ENCODE peak calls at places on chromosomes 1 and 21, in seven cellular contexts. One of them, this sample, is unnamed.

GRCh38 chr21:34351786-34352241 is 12.0 kb upstream of the KCNE2 start:
- DNase-seq in fibroblast of mammary gland: peak
- DNase-seq in foreskin fibroblast: peak
- DNase-seq in AG10803: peak
- DNase-seq in astrocyte of the cerebellum: no peak
- DNase-seq in right atrium auricular region: no peak
- DNase-seq in fibroblast of villous mesenchyme: peak
- DNase-seq in this sample: peak

GRCh38 chr1:58848818-58849411 is 65.1 kb upstream of the JUN start:
- DNase-seq in fibroblast of mammary gland: peak
- DNase-seq in foreskin fibroblast: peak
- DNase-seq in AG10803: peak
- DNase-seq in astrocyte of the cerebellum: peak
- DNase-seq in right atrium auricular region: peak
- DNase-seq in fibroblast of villous mesenchyme: peak
- DNase-seq in this sample: peak

GRCh38 chr1:172638885-172639831 is 19.7 kb upstream of the FASLG start:
- DNase-seq in fibroblast of mammary gland: peak
- DNase-seq in foreskin fibroblast: peak
- DNase-seq in AG10803: peak
- DNase-seq in astrocyte of the cerebellum: peak
- DNase-seq in right atrium auricular region: no peak
- DNase-seq in fibroblast of villous mesenchyme: peak
- DNase-seq in this sample: peak

GRCh38 chr1:64686828-64687724 is 57.8 kb upstream of the RAVER2 start:
- DNase-seq in fibroblast of mammary gland: peak
- DNase-seq in foreskin fibroblast: peak
- DNase-seq in AG10803: peak
- DNase-seq in astrocyte of the cerebellum: peak
- DNase-seq in right atrium auricular region: no peak
- DNase-seq in fibroblast of villous mesenchyme: peak
- DNase-seq in this sample: peak

GRCh38 chr1:117683571-117684285 is 77.9 kb downstream of the TENT5C start:
- DNase-seq in fibroblast of mammary gland: peak
- DNase-seq in foreskin fibroblast: no peak
- DNase-seq in AG10803: peak
- DNase-seq in astrocyte of the cerebellum: peak
- DNase-seq in right atrium auricular region: no peak
- DNase-seq in fibroblast of villous mesenchyme: peak
- DNase-seq in this sample: no peak

GRCh38 chr1:154434346-154435075 is 29.4 kb downstream of the IL6R start:
- DNase-seq in fibroblast of mammary gland: peak
- DNase-seq in foreskin fibroblast: peak
- DNase-seq in AG10803: peak
- DNase-seq in astrocyte of the cerebellum: no peak
- DNase-seq in right atrium auricular region: peak
- DNase-seq in fibroblast of villous mesenchyme: peak
- DNase-seq in this sample: no peak

GRCh38 chr1:167482184-167482583 is 36.1 kb downstream of the CD247 start:
- DNase-seq in fibroblast of mammary gland: no peak
- DNase-seq in foreskin fibroblast: no peak
- DNase-seq in AG10803: no peak
- DNase-seq in astrocyte of the cerebellum: no peak
- DNase-seq in right atrium auricular region: no peak
- DNase-seq in fibroblast of villous mesenchyme: no peak
- DNase-seq in this sample: no peak

GRCh38 chr21:36909901-36910561 is 56.4 kb downstream of the HLCS start:
- DNase-seq in fibroblast of mammary gland: peak
- DNase-seq in foreskin fibroblast: peak
- DNase-seq in AG10803: peak
- DNase-seq in astrocyte of the cerebellum: peak
- DNase-seq in right atrium auricular region: peak
- DNase-seq in fibroblast of villous mesenchyme: peak
- DNase-seq in this sample: peak

GRCh38 chr1:61709908-61710289 is 15.0 kb downstream of the TM2D1 start:
- DNase-seq in fibroblast of mammary gland: no peak
- DNase-seq in foreskin fibroblast: no peak
- DNase-seq in AG10803: no peak
- DNase-seq in astrocyte of the cerebellum: no peak
- DNase-seq in right atrium auricular region: no peak
- DNase-seq in fibroblast of villous mesenchyme: no peak
- DNase-seq in this sample: no peak

GRCh38 chr1:17134036-17134435 is 14.8 kb upstream of the PADI2 start:
- DNase-seq in fibroblast of mammary gland: no peak
- DNase-seq in foreskin fibroblast: no peak
- DNase-seq in AG10803: no peak
- DNase-seq in astrocyte of the cerebellum: no peak
- DNase-seq in right atrium auricular region: no peak
- DNase-seq in fibroblast of villous mesenchyme: no peak
- DNase-seq in this sample: no peak

GRCh38 chr1:22373252-22373651 is 78.4 kb upstream of the ZBTB40 start:
- DNase-seq in fibroblast of mammary gland: no peak
- DNase-seq in foreskin fibroblast: no peak
- DNase-seq in AG10803: no peak
- DNase-seq in astrocyte of the cerebellum: no peak
- DNase-seq in right atrium auricular region: no peak
- DNase-seq in fibroblast of villous mesenchyme: no peak
- DNase-seq in this sample: no peak

GRCh38 chr1:180680558-180681144 is 48.8 kb downstream of the XPR1 start:
- DNase-seq in fibroblast of mammary gland: peak
- DNase-seq in foreskin fibroblast: peak
- DNase-seq in AG10803: peak
- DNase-seq in astrocyte of the cerebellum: peak
- DNase-seq in right atrium auricular region: no peak
- DNase-seq in fibroblast of villous mesenchyme: peak
- DNase-seq in this sample: peak

GRCh38 chr1:30475201-30475600 is 248.2 kb downstream of the MATN1 start:
- DNase-seq in fibroblast of mammary gland: no peak
- DNase-seq in foreskin fibroblast: no peak
- DNase-seq in AG10803: no peak
- DNase-seq in astrocyte of the cerebellum: no peak
- DNase-seq in right atrium auricular region: no peak
- DNase-seq in fibroblast of villous mesenchyme: no peak
- DNase-seq in this sample: no peak

DNA sequence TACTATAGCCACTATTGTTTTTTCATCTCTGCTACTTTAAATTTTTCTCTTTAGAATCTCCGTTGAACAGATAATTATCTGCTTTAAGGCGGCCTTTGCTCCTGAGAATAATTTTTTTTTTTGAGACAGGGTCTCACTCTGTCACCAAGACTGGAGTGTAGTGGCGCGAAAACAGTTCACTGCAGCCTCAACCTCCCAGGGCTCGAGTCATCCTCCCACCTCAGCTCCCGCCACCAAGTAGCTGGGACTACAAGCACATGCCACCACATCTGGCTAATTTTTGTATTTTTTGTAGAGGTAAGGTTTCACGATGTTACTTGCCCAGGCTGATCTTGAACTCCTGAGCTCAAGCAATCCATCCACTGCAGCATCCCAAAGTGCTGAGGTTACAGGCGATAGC is 28.6 kb downstream of the TRIT1 start:
- DNase-seq in fibroblast of mammary gland: no peak
- DNase-seq in foreskin fibroblast: no peak
- DNase-seq in AG10803: no peak
- DNase-seq in astrocyte of the cerebellum: no peak
- DNase-seq in right atrium auricular region: no peak
- DNase-seq in fibroblast of villous mesenchyme: no peak
- DNase-seq in this sample: no peak
- TF ChIP-seq CTCF in fibroblast of mammary gland: no peak
- TF ChIP-seq CTCF in foreskin fibroblast: no peak
- TF ChIP-seq CTCF in AG10803: no peak
- TF ChIP-seq CTCF in astrocyte of the cerebellum: no peak
- TF ChIP-seq CTCF in right atrium auricular region: no peak
- TF ChIP-seq CTCF in fibroblast of villous mesenchyme: no peak
- TF ChIP-seq CTCF in this sample: no peak

DNA sequence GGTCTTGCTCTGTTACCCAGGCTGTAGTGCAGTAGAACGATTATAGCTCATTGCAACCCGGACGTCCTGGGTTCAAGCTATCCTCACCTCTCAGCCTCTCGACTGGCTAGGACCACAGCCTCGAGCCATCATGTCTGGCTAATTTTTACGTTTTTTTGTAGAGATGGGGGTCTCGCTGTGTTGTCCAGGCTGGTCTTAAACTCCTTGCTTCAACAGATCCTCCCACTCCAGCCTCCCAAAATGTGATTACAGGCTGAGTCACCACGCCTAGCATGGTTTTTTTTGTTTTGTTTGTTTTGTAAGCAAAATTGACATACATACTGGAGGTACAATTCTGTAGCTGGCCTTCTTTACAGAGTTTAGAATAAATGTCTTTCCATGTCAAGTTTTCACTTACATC is 994 bp upstream of the LAMTOR5 start:
- DNase-seq in fibroblast of mammary gland: peak
- DNase-seq in foreskin fibroblast: no peak
- DNase-seq in AG10803: no peak
- DNase-seq in astrocyte of the cerebellum: no peak
- DNase-seq in right atrium auricular region: no peak
- DNase-seq in fibroblast of villous mesenchyme: no peak
- DNase-seq in this sample: peak
- H3K4me3 ChIP-seq in fibroblast of mammary gland: peak
- H3K4me3 ChIP-seq in foreskin fibroblast: peak
- H3K4me3 ChIP-seq in AG10803: peak
- H3K4me3 ChIP-seq in astrocyte of the cerebellum: no peak
- H3K4me3 ChIP-seq in right atrium auricular region: no peak
- H3K4me3 ChIP-seq in fibroblast of villous mesenchyme: peak
- H3K4me3 ChIP-seq in this sample: peak

GRCh38 chr1:13823126-13823880 is 123.3 kb downstream of the PRDM2 start:
- DNase-seq in fibroblast of mammary gland: no peak
- DNase-seq in foreskin fibroblast: no peak
- DNase-seq in AG10803: no peak
- DNase-seq in astrocyte of the cerebellum: no peak
- DNase-seq in right atrium auricular region: peak
- DNase-seq in fibroblast of villous mesenchyme: no peak
- DNase-seq in this sample: no peak

GRCh38 chr1:13826591-13826990 is 126.6 kb downstream of the PRDM2 start:
- DNase-seq in fibroblast of mammary gland: no peak
- DNase-seq in foreskin fibroblast: no peak
- DNase-seq in AG10803: no peak
- DNase-seq in astrocyte of the cerebellum: no peak
- DNase-seq in right atrium auricular region: peak
- DNase-seq in fibroblast of villous mesenchyme: no peak
- DNase-seq in this sample: no peak

GRCh38 chr1:13823936-13824335 is 123.9 kb downstream of the PRDM2 start:
- DNase-seq in fibroblast of mammary gland: no peak
- DNase-seq in foreskin fibroblast: no peak
- DNase-seq in AG10803: no peak
- DNase-seq in astrocyte of the cerebellum: no peak
- DNase-seq in right atrium auricular region: peak
- DNase-seq in fibroblast of villous mesenchyme: no peak
- DNase-seq in this sample: no peak

GRCh38 chr1:13824626-13825025 is 124.6 kb downstream of the PRDM2 start:
- DNase-seq in fibroblast of mammary gland: no peak
- DNase-seq in foreskin fibroblast: no peak
- DNase-seq in AG10803: no peak
- DNase-seq in astrocyte of the cerebellum: no peak
- DNase-seq in right atrium auricular region: no peak
- DNase-seq in fibroblast of villous mesenchyme: no peak
- DNase-seq in this sample: no peak

GRCh38 chr1:13825033-13825432 is 125.0 kb downstream of the PRDM2 start:
- DNase-seq in fibroblast of mammary gland: peak
- DNase-seq in foreskin fibroblast: no peak
- DNase-seq in AG10803: peak
- DNase-seq in astrocyte of the cerebellum: no peak
- DNase-seq in right atrium auricular region: peak
- DNase-seq in fibroblast of villous mesenchyme: no peak
- DNase-seq in this sample: no peak
- TF ChIP-seq CTCF in fibroblast of mammary gland: peak
- TF ChIP-seq CTCF in foreskin fibroblast: no peak
- TF ChIP-seq CTCF in AG10803: peak
- TF ChIP-seq CTCF in astrocyte of the cerebellum: no peak
- TF ChIP-seq CTCF in right atrium auricular region: no peak
- TF ChIP-seq CTCF in fibroblast of villous mesenchyme: no peak
- TF ChIP-seq CTCF in this sample: peak

DNA sequence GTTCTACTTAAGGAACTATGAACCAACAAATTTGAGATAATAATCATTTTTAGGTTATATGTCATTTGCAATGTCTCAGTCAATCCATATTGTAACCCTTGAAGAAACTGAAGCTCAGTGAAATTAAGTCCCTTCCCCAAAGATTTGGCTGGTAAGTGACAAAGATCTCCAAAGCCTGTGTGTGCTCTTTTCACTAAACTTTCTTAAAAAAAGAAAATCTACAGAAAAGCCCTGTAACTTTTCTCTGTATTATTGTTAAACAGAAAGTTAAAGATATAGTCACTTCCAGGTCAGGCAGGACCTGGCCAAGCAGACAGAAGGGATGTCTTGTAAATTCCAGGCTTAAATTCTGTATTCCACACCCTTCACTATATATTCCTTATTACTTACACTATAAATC is 1.5 kb downstream of the LIX1L start:
- DNase-seq in fibroblast of mammary gland: no peak
- DNase-seq in foreskin fibroblast: no peak
- DNase-seq in AG10803: no peak
- DNase-seq in astrocyte of the cerebellum: no peak
- DNase-seq in right atrium auricular region: no peak
- DNase-seq in fibroblast of villous mesenchyme: no peak
- DNase-seq in this sample: no peak
- H3K4me3 ChIP-seq in fibroblast of mammary gland: peak
- H3K4me3 ChIP-seq in foreskin fibroblast: peak
- H3K4me3 ChIP-seq in AG10803: peak
- H3K4me3 ChIP-seq in astrocyte of the cerebellum: peak
- H3K4me3 ChIP-seq in right atrium auricular region: peak
- H3K4me3 ChIP-seq in fibroblast of villous mesenchyme: peak
- H3K4me3 ChIP-seq in this sample: no peak

GRCh38 chr1:114339379-114339778 is 171.6 kb downstream of the TRIM33 start:
- DNase-seq in fibroblast of mammary gland: no peak
- DNase-seq in foreskin fibroblast: no peak
- DNase-seq in AG10803: no peak
- DNase-seq in astrocyte of the cerebellum: no peak
- DNase-seq in right atrium auricular region: no peak
- DNase-seq in fibroblast of villous mesenchyme: no peak
- DNase-seq in this sample: no peak

GRCh38 chr1:114337417-114337816 is 173.6 kb downstream of the TRIM33 start:
- DNase-seq in fibroblast of mammary gland: no peak
- DNase-seq in foreskin fibroblast: no peak
- DNase-seq in AG10803: no peak
- DNase-seq in astrocyte of the cerebellum: no peak
- DNase-seq in right atrium auricular region: no peak
- DNase-seq in fibroblast of villous mesenchyme: no peak
- DNase-seq in this sample: no peak

GRCh38 chr1:114336360-114336759 is 174.6 kb downstream of the TRIM33 start:
- DNase-seq in fibroblast of mammary gland: no peak
- DNase-seq in foreskin fibroblast: no peak
- DNase-seq in AG10803: no peak
- DNase-seq in astrocyte of the cerebellum: no peak
- DNase-seq in right atrium auricular region: no peak
- DNase-seq in fibroblast of villous mesenchyme: no peak
- DNase-seq in this sample: peak

GRCh38 chr1:114340906-114341698 is 169.9 kb downstream of the TRIM33 start:
- DNase-seq in fibroblast of mammary gland: no peak
- DNase-seq in foreskin fibroblast: no peak
- DNase-seq in AG10803: no peak
- DNase-seq in astrocyte of the cerebellum: no peak
- DNase-seq in right atrium auricular region: no peak
- DNase-seq in fibroblast of villous mesenchyme: no peak
- DNase-seq in this sample: no peak

DNA sequence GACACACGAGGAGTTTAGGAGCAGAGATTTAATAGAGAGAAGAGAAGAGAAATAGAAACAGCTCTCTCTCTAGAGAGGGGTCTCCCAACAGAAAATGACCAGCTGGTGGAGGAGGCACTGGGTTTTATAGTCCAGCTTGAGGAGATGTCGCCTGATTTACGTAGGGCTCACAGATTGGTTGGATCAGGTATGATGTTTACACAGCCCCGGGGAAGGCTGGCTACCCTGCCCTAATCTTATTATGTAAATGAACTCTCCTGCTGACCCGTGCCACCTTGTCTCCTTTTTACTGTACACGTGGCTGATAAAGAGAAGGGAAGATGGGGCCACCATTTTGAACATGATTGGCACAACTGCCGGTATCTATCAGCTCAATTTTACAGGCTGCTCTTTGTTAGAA is 172.5 kb downstream of the TRIM33 start:
- DNase-seq in fibroblast of mammary gland: no peak
- DNase-seq in foreskin fibroblast: no peak
- DNase-seq in AG10803: no peak
- DNase-seq in astrocyte of the cerebellum: no peak
- DNase-seq in right atrium auricular region: no peak
- DNase-seq in fibroblast of villous mesenchyme: no peak
- DNase-seq in this sample: no peak
- TF ChIP-seq CTCF in fibroblast of mammary gland: no peak
- TF ChIP-seq CTCF in foreskin fibroblast: no peak
- TF ChIP-seq CTCF in AG10803: no peak
- TF ChIP-seq CTCF in astrocyte of the cerebellum: no peak
- TF ChIP-seq CTCF in right atrium auricular region: no peak
- TF ChIP-seq CTCF in fibroblast of villous mesenchyme: no peak
- TF ChIP-seq CTCF in this sample: no peak

This sample was measured in epithelial cell of esophagus.